ENCODE peak calls at places on chromosomes 6 and 20, in five cellular contexts. N is psoas muscle, B is stomach, V is HCT116, K is lower leg skin. G is an unnamed sample.

GRCh38 chr6:166597711-166598440 is 11.4 kb upstream of the RAMACL start:
- DNase-seq in N (no peak), B (no peak), V (no peak), K (no peak), G (no peak)

GRCh38 chr6:150175611-150176151 is 32.8 kb downstream of the PPP1R14C start:
- DNase-seq in N (no peak), B (no peak), V (no peak), K (no peak), G (no peak)

GRCh38 chr20:59170406-59171349 is 7.1 kb downstream of the ZNF831 start:
- DNase-seq in N (no peak), B (peak), V (no peak), K (no peak), G (no peak)

GRCh38 chr6:163494279-163494727 is 79.8 kb downstream of the QKI start:
- DNase-seq in N (no peak), B (no peak), V (peak), K (no peak), G (no peak)

GRCh38 chr20:1809611-1810510 is 85.3 kb upstream of the SIRPA start:
- DNase-seq in N (no peak), B (no peak), V (no peak), K (no peak), G (peak)

GRCh38 chr6:10613077-10613476 is 81.3 kb downstream of the C6orf52 start:
- DNase-seq in N (no peak), B (no peak), V (no peak), K (no peak), G (no peak)

GRCh38 chr6:164991573-164991972 is 317.8 kb downstream of the C6orf118 start:
- DNase-seq in N (no peak), B (no peak), V (no peak), K (no peak), G (no peak)

GRCh38 chr6:149876241-149876933 is 12.2 kb upstream of the LRP11 start:
- DNase-seq in N (no peak), B (no peak), V (no peak), K (no peak), G (no peak)

GRCh38 chr6:132693478-132693877 is 20.4 kb downstream of the VNN1 start:
- DNase-seq in N (no peak), B (no peak), V (no peak), K (no peak), G (peak)

GRCh38 chr6:907928-908327 is 215.0 kb upstream of the EXOC2 start:
- DNase-seq in N (no peak), B (no peak), V (no peak), K (no peak), G (no peak)

GRCh38 chr6:43306086-43306485 is 2.5 kb downstream of the CRIP3 start:
- DNase-seq in N (no peak), B (no peak), V (no peak), K (no peak), G (no peak)

GRCh38 chr6:5205035-5205469 is 55.7 kb downstream of the LYRM4 start:
- DNase-seq in N (no peak), B (no peak), V (no peak), K (no peak), G (peak)

GRCh38 chr6:62923728-62924127 is 287.5 kb upstream of the FKBP1C start:
- DNase-seq in N (no peak), B (no peak), V (no peak), K (no peak), G (no peak)

GRCh38 chr20:45404438-45404837 is 3.7 kb upstream of the DBNDD2 start:
- DNase-seq in N (no peak), B (no peak), V (no peak), K (no peak), G (no peak)

GRCh38 chr6:14804444-14805210 is 441.2 kb upstream of the JARID2 start:
- DNase-seq in N (peak), B (peak), V (no peak), K (peak), G (peak)

GRCh38 chr6:153210083-153210482 is 79.0 kb upstream of the RGS17 start:
- DNase-seq in N (no peak), B (no peak), V (no peak), K (no peak), G (peak)

GRCh38 chr20:54645445-54646155 is 170.2 kb downstream of the DOK5 start:
- DNase-seq in N (no peak), B (no peak), V (no peak), K (no peak), G (no peak)

GRCh38 chr20:22862645-22863230 is 172.4 kb upstream of the SSTR4 start:
- DNase-seq in N (no peak), B (no peak), V (no peak), K (no peak), G (no peak)

GRCh38 chr6:109393882-109394281 is 11.6 kb upstream of the CD164 start:
- DNase-seq in N (no peak), B (no peak), V (no peak), K (no peak), G (no peak)

GRCh38 chr6:39929039-39929732 is 5.1 kb downstream of the MOCS1 start:
- DNase-seq in N (no peak), B (no peak), V (no peak), K (no peak), G (no peak)

GRCh38 chr6:6588064-6588923 is at the start of gene LY86:
- DNase-seq in N (no peak), B (no peak), V (no peak), K (no peak), G (no peak)

GRCh38 chr6:18219611-18220010 is 44.7 kb downstream of the DEK start:
- DNase-seq in N (no peak), B (no peak), V (no peak), K (no peak), G (peak)

GRCh38 chr20:52789716-52790115 is 182.4 kb upstream of the TSHZ2 start:
- DNase-seq in N (no peak), B (no peak), V (no peak), K (no peak), G (no peak)

GRCh38 chr20:9838378-9839295 is at the start of gene PAK5:
- DNase-seq in N (no peak), B (peak), V (peak), K (no peak), G (peak)

GRCh38 chr6:142444388-142444787 is 142.6 kb downstream of the ADGRG6 start:
- DNase-seq in N (no peak), B (no peak), V (no peak), K (no peak), G (peak)

GRCh38 chr6:165301372-165302246 is 7.8 kb downstream of the C6orf118 start:
- DNase-seq in N (no peak), B (no peak), V (no peak), K (no peak), G (no peak)

GRCh38 chr6:42281570-42281969 is 63.9 kb upstream of the MRPS10 start:
- DNase-seq in N (no peak), B (no peak), V (no peak), K (no peak), G (no peak)

GRCh38 chr6:8588176-8588575 is 152.8 kb upstream of the SLC35B3 start:
- DNase-seq in N (no peak), B (no peak), V (no peak), K (no peak), G (no peak)

GRCh38 chr6:157994126-157994795 is 12.6 kb downstream of the SYNJ2 start:
- DNase-seq in N (no peak), B (no peak), V (no peak), K (no peak), G (no peak)

GRCh38 chr6:142207265-142207877 is 60.3 kb downstream of the VTA1 start:
- DNase-seq in N (peak), B (peak), V (peak), K (no peak), G (peak)

GRCh38 chr6:45607818-45608217 is 230.1 kb upstream of the SUPT3H start:
- DNase-seq in N (no peak), B (no peak), V (peak), K (no peak), G (peak)

GRCh38 chr6:168261234-168261633 is 58.3 kb downstream of the DACT2 start:
- DNase-seq in N (no peak), B (no peak), V (no peak), K (no peak), G (no peak)

GRCh38 chr20:22630698-22631097 is 46.3 kb upstream of the FOXA2 start:
- DNase-seq in N (no peak), B (peak), V (no peak), K (no peak), G (no peak)

GRCh38 chr6:150631283-150631981 is 31.7 kb downstream of the PLEKHG1 start:
- DNase-seq in N (no peak), B (no peak), V (no peak), K (no peak), G (no peak)

GRCh38 chr6:90274481-90275030 is 22.1 kb downstream of the BACH2 start:
- DNase-seq in N (no peak), B (peak), V (no peak), K (no peak), G (no peak)
- TF ChIP-seq CTCF in N (no peak), B (no peak), V (peak), K (no peak), G (no peak)

DNA sequence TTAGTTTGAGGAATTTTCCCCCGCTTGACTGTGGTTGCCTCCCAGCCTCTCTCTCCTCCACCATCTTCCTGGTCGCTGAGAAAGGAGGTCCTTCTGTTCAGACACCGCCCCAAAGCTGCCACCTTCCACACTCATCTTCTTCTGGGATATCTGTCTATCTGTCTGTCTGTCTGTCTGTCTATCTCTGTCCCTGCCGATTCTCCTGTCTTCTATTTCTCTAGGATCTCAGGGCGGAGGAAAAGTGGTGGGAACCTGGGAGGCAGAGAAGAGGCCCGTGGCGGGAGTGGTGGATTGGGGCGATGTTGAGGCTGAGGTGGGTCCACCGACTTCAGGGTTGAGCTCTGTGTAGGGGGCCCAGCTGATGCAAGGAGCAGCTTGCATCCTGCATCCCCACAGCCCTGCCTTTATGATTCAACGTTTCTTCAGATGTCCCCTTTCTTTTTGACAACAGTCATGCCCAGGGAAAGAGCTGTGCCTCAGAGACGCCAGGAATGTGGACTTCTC is 196.9 kb upstream of the ZNF184 start:
- DNase-seq in N (no peak), B (no peak), V (no peak), K (no peak), G (no peak)
- H3K4me3 ChIP-seq in N (no peak), B (no peak), V (no peak), K (no peak), G (peak)

GRCh38 chr20:11970243-11970836 is 52.6 kb downstream of the BTBD3 start:
- DNase-seq in N (no peak), B (no peak), V (no peak), K (no peak), G (no peak)

GRCh38 chr20:11965602-11966001 is 47.9 kb downstream of the BTBD3 start:
- DNase-seq in N (no peak), B (no peak), V (no peak), K (no peak), G (no peak)
- TF ChIP-seq CTCF in N (no peak), B (no peak), V (no peak), K (no peak), G (no peak)

DNA sequence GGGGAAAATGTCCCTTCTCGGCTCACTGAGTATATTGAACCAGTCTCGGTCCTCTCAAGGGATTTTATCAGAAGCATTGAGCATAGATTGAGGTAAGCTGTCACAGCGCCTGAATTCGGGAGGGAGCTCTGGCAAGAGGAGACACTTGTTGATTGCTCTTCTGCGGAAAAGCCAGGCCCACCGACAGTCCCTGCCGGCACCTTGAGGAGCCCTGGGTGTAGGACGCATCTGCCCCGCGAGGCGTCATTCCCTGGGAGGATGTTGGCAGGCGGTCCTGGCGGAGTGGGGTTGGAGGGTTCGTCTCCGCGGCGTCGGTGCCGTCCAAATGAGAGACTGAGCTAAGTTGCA is 829 bp downstream of the FBXO9 start:
- DNase-seq in N (peak), B (peak), V (no peak), K (peak), G (no peak)
- H3K4me3 ChIP-seq in N (peak), B (peak), V (peak), K (peak), G (peak)

DNA sequence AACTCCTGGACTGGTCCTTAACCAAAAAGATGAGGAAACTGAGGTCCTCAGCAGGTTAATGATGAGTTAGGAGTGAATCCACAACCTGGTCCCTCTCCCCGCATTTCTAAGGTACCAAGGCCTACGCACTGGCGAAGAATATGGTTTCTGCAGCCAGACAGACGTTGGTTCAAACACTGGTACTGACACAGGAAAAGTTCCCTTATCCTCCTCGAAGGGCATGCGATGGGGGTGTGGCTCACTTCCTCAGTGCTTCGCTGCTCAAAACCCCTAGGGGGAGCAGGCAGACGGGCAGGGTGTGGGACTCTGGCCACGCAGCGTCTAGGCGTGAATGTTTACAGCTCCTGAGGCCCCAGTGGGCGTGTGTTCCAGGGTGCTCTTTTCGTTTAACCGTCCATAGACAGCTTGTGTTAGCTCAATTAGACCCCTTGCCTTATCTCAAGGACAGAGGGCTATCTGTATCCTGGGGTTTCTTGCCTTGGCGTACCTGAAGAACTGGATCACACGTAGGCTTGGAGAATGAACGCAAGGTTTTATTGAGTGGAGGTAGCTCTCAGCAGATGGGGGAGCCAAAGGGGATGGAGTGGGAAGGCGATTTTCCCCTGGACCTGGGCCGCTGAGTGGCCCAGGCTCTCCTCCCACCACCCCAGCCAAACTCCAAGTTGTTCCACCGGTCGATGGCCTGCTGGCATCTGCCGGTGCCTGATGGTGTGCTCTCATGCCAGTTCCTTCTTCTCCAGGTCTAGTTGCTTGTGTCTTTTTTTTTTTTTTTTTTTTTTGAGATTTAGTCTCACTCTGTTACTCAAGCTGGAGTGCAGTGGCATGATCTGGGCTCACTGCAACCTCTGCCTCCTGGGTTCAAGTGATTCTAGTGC is 31.8 kb upstream of the PTPN1 start:
- DNase-seq in N (peak), B (peak), V (peak), K (peak), G (peak)
- TF ChIP-seq CTCF in N (peak), B (peak), V (peak), K (no peak), G (peak)

GRCh38 chr20:46929902-46930301 is 35.3 kb downstream of the EYA2 start:
- DNase-seq in N (no peak), B (no peak), V (no peak), K (no peak), G (no peak)
- H3K4me3 ChIP-seq in N (no peak), B (no peak), V (no peak), K (no peak), G (no peak)

GRCh38 chr20:654427-654770 is 1.4 kb upstream of the SRXN1 start:
- DNase-seq in N (no peak), B (no peak), V (no peak), K (no peak), G (no peak)

GRCh38 chr20:653590-654426 is 808 bp upstream of the SRXN1 start:
- DNase-seq in N (no peak), B (no peak), V (no peak), K (no peak), G (no peak)

GRCh38 chr20:652611-653109 is 340 bp downstream of the SRXN1 start:
- DNase-seq in N (no peak), B (peak), V (no peak), K (no peak), G (peak)

GRCh38 chr20:651713-652610 is 1.0 kb downstream of the SRXN1 start:
- DNase-seq in N (no peak), B (no peak), V (no peak), K (no peak), G (no peak)

DNA sequence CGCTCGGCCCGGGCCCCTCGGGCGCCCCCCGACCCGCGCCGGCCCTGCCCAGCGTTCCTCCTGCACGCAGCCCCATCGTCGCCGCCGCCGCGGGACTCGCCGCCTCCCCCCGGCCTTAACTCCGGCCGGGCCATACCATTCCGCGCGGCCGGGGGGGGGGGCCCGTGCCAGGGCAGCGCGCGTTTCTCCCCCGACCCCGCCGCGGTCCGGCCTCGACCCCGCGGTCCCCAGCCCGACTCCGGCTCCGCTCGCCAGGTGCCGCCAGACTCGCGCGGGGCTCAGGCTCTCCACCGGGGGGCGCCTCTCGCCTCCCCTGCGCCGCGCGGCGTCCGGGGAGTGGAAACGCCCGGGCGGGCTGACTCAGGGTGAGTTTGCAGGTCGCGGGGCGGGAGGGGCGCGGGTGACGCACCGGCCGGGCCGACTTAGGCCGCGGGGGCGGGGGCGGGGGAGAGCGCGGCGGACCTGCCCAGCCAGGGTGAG is at the start of gene SRXN1:
- DNase-seq in N (peak), B (peak), V (peak), K (peak), G (peak)
- TF ChIP-seq CTCF in N (peak), B (peak), V (peak), K (no peak), G (no peak)

GRCh38 chr6:139940741-139941712 is 566.6 kb upstream of the CITED2 start:
- DNase-seq in N (no peak), B (no peak), V (no peak), K (no peak), G (peak)
- H3K4me3 ChIP-seq in N (no peak), B (no peak), V (no peak), K (no peak), G (no peak)

DNA sequence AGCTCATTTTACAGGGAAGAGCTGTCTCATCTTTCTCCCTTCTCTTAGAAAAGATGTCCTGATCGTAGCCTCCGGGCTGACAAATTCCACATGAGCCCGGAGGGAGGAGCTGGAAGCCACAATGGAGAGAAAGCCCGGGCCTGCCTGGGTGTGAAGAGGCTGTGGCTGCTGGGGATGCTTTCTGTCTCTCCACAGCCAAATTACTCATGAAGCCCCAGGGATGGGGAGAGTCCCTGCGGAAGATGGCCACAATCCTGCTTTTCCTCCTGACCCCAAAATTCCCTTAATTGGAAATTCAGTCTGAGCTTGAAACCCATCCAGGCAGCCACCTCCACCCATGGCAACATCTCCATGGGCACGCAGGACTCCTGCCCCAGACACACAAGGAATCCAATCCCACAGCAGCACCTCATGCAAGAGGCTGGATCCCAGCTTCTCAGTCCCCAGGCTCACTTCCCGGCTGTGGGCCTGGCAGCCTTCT is 32.4 kb downstream of the JPH2 start:
- DNase-seq in N (no peak), B (no peak), V (no peak), K (no peak), G (no peak)
- TF ChIP-seq CTCF in N (peak), B (no peak), V (no peak), K (no peak), G (no peak)

DNA sequence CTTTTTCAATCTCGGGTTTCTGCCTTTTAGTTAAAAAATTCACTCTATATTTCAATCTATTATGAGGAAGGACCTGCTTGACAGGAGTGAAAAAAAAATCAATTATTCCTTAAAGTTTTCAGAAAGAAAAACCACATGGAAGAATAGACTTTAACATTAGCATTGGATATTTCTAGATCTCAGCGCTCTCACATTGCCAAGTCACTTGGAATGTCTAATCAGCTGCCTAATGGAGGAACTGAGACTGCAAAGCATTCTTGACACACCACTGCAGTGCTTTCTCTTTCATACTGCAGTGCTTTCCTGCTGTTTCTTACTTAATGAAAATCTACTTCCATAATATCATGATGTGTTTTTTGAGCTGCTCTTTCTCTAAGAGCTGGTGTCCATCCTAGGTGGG is 20.4 kb upstream of the MCM3 start:
- DNase-seq in N (no peak), B (no peak), V (no peak), K (no peak), G (peak)
- H3K4me3 ChIP-seq in N (no peak), B (no peak), V (no peak), K (no peak), G (no peak)